ENCODE peak calls at places on chromosome 5, in five cellular contexts. One of them, this sample, is unnamed.

GRCh38 chr5:513216-514100 is 10.8 kb downstream of the SLC9A3 start:
- DNase-seq in adrenal gland: no peak
- DNase-seq in fibroblast of lung: no peak
- DNase-seq in PC-3: no peak
- DNase-seq in dorsolateral prefrontal cortex: no peak
- DNase-seq in this sample: no peak

GRCh38 chr5:129930221-129930620 is 26.0 kb downstream of the CHSY3 start:
- DNase-seq in fibroblast of lung: peak; percentile 63
- DNase-seq in adrenal gland: no peak
- DNase-seq in PC-3: no peak
- DNase-seq in dorsolateral prefrontal cortex: no peak
- DNase-seq in this sample: no peak

GRCh38 chr5:107011530-107012115 is 659.1 kb downstream of the EFNA5 start:
- DNase-seq in adrenal gland: no peak
- DNase-seq in PC-3: peak; percentile 0
- DNase-seq in dorsolateral prefrontal cortex: no peak
- DNase-seq in fibroblast of lung: peak; percentile 12
- DNase-seq in this sample: no peak

GRCh38 chr5:64690417-64691151 is at the start of gene SHISAL2B:
- DNase-seq in adrenal gland: no peak
- DNase-seq in fibroblast of lung: peak; percentile 40
- DNase-seq in PC-3: no peak
- DNase-seq in dorsolateral prefrontal cortex: no peak
- DNase-seq in this sample: no peak

GRCh38 chr5:159764283-159764927 is 151.9 kb upstream of the ADRA1B start:
- DNase-seq in fibroblast of lung: peak; percentile 93
- DNase-seq in dorsolateral prefrontal cortex: no peak
- DNase-seq in adrenal gland: peak; percentile 59
- DNase-seq in PC-3: peak; percentile 28
- DNase-seq in this sample: peak; percentile 86

GRCh38 chr5:98827161-98827560 is 53.7 kb downstream of the RGMB start:
- DNase-seq in adrenal gland: no peak
- DNase-seq in dorsolateral prefrontal cortex: no peak
- DNase-seq in fibroblast of lung: peak; percentile 42
- DNase-seq in PC-3: peak; percentile 80
- DNase-seq in this sample: peak; percentile 8

GRCh38 chr5:160432815-160433214 is 11.2 kb downstream of the PTTG1 start:
- DNase-seq in PC-3: no peak
- DNase-seq in dorsolateral prefrontal cortex: no peak
- DNase-seq in fibroblast of lung: no peak
- DNase-seq in adrenal gland: no peak
- DNase-seq in this sample: no peak

GRCh38 chr5:119743927-119744326 is 114.6 kb downstream of the FAM170A start:
- DNase-seq in PC-3: peak; percentile 65
- DNase-seq in dorsolateral prefrontal cortex: no peak
- DNase-seq in adrenal gland: no peak
- DNase-seq in fibroblast of lung: no peak
- DNase-seq in this sample: no peak

GRCh38 chr5:29543501-29543900 is 1650.0 kb upstream of the CDH6 start:
- DNase-seq in fibroblast of lung: no peak
- DNase-seq in dorsolateral prefrontal cortex: no peak
- DNase-seq in PC-3: no peak
- DNase-seq in adrenal gland: no peak
- DNase-seq in this sample: no peak

GRCh38 chr5:28903643-28904042 is 1865.3 kb upstream of the CDH9 start:
- DNase-seq in fibroblast of lung: no peak
- DNase-seq in dorsolateral prefrontal cortex: no peak
- DNase-seq in adrenal gland: no peak
- DNase-seq in PC-3: peak; percentile 4
- DNase-seq in this sample: no peak

GRCh38 chr5:56561-57290 is 35.2 kb upstream of the PLEKHG4B start:
- DNase-seq in adrenal gland: no peak
- DNase-seq in dorsolateral prefrontal cortex: no peak
- DNase-seq in PC-3: peak; percentile 56
- DNase-seq in fibroblast of lung: peak; percentile 49
- DNase-seq in this sample: no peak

GRCh38 chr5:100311811-100312210 is 223.4 kb upstream of the FAM174A start:
- DNase-seq in PC-3: peak; percentile 29
- DNase-seq in dorsolateral prefrontal cortex: no peak
- DNase-seq in adrenal gland: no peak
- DNase-seq in fibroblast of lung: peak; percentile 37
- DNase-seq in this sample: no peak
- TF ChIP-seq CTCF in PC-3: peak; percentile 41
- TF ChIP-seq CTCF in dorsolateral prefrontal cortex: no peak
- TF ChIP-seq CTCF in adrenal gland: no peak
- TF ChIP-seq CTCF in fibroblast of lung: no peak
- TF ChIP-seq CTCF in this sample: no peak

GRCh38 chr5:154370730-154371334 is 75.0 kb upstream of the SAP30L start:
- DNase-seq in adrenal gland: no peak
- DNase-seq in fibroblast of lung: peak; percentile 25
- DNase-seq in PC-3: no peak
- DNase-seq in dorsolateral prefrontal cortex: no peak
- DNase-seq in this sample: no peak
- H3K27ac ChIP-seq in adrenal gland: peak overlapping the region; percentile 35
- H3K27ac ChIP-seq in fibroblast of lung: no peak overlapping the region
- H3K27ac ChIP-seq in PC-3: no peak overlapping the region
- H3K27ac ChIP-seq in dorsolateral prefrontal cortex: peak overlapping the region; percentile 29
- H3K27ac ChIP-seq in this sample: no peak overlapping the region

DNA sequence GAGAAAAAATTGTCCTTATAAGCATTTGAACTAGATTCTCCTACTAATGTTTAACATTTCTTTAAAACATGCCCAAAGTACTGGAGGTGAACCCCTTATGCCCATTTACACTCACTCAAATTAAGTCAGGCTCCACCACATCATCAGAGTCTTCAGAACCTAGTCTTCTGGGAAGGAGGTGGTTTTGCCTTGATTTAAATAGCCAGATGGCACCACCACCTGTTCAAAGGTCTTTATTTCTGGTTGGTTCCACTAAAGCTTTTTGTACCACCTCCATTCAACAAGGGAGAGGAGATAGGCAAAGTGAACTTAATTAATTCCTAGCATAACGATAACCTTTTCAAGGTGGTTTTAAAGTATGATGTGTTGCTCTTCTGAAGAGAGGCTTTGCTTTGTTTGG is 189.5 kb downstream of the SLF1 start:
- DNase-seq in dorsolateral prefrontal cortex: no peak
- DNase-seq in fibroblast of lung: no peak
- DNase-seq in adrenal gland: no peak
- DNase-seq in PC-3: no peak
- DNase-seq in this sample: no peak
- TF ChIP-seq CTCF in dorsolateral prefrontal cortex: no peak
- TF ChIP-seq CTCF in fibroblast of lung: no peak
- TF ChIP-seq CTCF in adrenal gland: no peak
- TF ChIP-seq CTCF in PC-3: no peak
- TF ChIP-seq CTCF in this sample: no peak

GRCh38 chr5:132465095-132465707 is 25.4 kb downstream of the IRF1 start:
- DNase-seq in fibroblast of lung: no peak
- DNase-seq in adrenal gland: no peak
- DNase-seq in PC-3: no peak
- DNase-seq in dorsolateral prefrontal cortex: no peak
- DNase-seq in this sample: no peak

GRCh38 chr5:132461671-132462070 is 28.9 kb downstream of the IRF1 start:
- DNase-seq in adrenal gland: no peak
- DNase-seq in dorsolateral prefrontal cortex: no peak
- DNase-seq in PC-3: no peak
- DNase-seq in fibroblast of lung: no peak
- DNase-seq in this sample: no peak

GRCh38 chr5:132464155-132464939 is 26.2 kb downstream of the IRF1 start:
- DNase-seq in dorsolateral prefrontal cortex: peak; percentile 47
- DNase-seq in fibroblast of lung: no peak
- DNase-seq in PC-3: no peak
- DNase-seq in adrenal gland: no peak
- DNase-seq in this sample: no peak

GRCh38 chr5:132462856-132463745 is 27.5 kb downstream of the IRF1 start:
- DNase-seq in PC-3: no peak
- DNase-seq in fibroblast of lung: no peak
- DNase-seq in dorsolateral prefrontal cortex: no peak
- DNase-seq in adrenal gland: no peak
- DNase-seq in this sample: no peak

DNA sequence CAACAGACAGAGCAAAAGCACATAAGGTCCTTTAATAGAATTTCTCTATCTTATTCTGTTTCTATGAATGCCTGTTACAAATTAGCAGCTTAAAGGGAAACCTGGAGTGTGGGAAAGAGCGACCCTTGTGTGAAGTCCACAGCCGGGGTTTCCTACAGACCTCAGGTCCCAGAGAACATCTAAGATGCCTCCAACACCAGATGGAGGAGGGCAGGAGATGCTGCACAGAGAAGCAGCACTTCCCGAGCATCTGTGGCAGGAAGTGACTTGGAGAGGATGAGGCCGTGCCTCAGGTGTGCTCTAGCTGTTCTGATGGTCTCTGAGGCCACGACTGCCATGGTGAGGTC is 26.8 kb downstream of the IRF1 start:
- DNase-seq in fibroblast of lung: no peak
- DNase-seq in adrenal gland: no peak
- DNase-seq in PC-3: no peak
- DNase-seq in dorsolateral prefrontal cortex: no peak
- DNase-seq in this sample: no peak
- H3K27ac ChIP-seq in fibroblast of lung: peak overlapping the region; percentile 30
- H3K27ac ChIP-seq in adrenal gland: peak overlapping the region; percentile 79
- H3K27ac ChIP-seq in PC-3: no peak overlapping the region
- H3K27ac ChIP-seq in dorsolateral prefrontal cortex: no peak overlapping the region
- H3K27ac ChIP-seq in this sample: no peak overlapping the region

DNA sequence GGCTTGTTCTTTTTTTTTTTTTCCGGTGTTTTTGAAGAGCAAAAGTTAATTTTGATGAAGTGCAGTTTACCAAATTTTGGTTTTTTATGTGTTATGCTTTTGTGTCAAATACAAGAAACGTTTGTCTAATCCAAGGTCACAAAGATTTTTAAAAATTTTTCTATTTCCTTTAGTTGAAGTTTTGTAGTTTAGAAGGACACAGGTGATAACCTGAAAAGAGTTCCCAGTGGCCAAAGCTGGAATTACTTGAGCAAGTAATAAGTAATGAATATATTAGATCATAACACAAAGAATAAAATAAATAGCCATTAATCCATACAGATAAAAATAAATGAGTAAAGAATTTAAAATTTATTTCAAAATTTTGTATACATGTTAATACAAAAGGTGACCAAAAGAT is 71.5 kb downstream of the FCHO2 start:
- DNase-seq in PC-3: peak; percentile 8
- DNase-seq in dorsolateral prefrontal cortex: no peak
- DNase-seq in fibroblast of lung: no peak
- DNase-seq in adrenal gland: no peak
- DNase-seq in this sample: no peak
- TF ChIP-seq CTCF in PC-3: peak; percentile 27
- TF ChIP-seq CTCF in dorsolateral prefrontal cortex: peak; percentile 12
- TF ChIP-seq CTCF in fibroblast of lung: peak; percentile 13
- TF ChIP-seq CTCF in adrenal gland: no peak
- TF ChIP-seq CTCF in this sample: peak; percentile 15

This sample was measured in AG04450.